ENCODE peak calls at places on chromosomes 2 and 18, in four cellular contexts. K is K562, Z is Peyer's patch, M is OCI-LY7. D is an unnamed sample.

GRCh38 chr2:233799087-233799665 is 21.0 kb downstream of the MROH2A start:
- DNase-seq in K (no peak), Z (peak; percentile 20), M (no peak), D (no peak)

GRCh38 chr18:75360941-75361340 is 66.6 kb downstream of the SMIM21 start:
- DNase-seq in K (no peak), Z (no peak), M (no peak), D (no peak)

GRCh38 chr2:207825958-207826330 is 56.2 kb upstream of the FZD5 start:
- DNase-seq in K (no peak), Z (no peak), M (no peak), D (no peak)

GRCh38 chr18:75656035-75656434 is 228.5 kb upstream of the SMIM21 start:
- DNase-seq in K (no peak), Z (no peak), M (no peak), D (no peak)

GRCh38 chr2:191881982-191882816 is 35.3 kb upstream of the CAVIN2 start:
- DNase-seq in K (no peak), Z (no peak), M (no peak), D (no peak)

GRCh38 chr2:86337235-86338099 is at the start of gene REEP1:
- DNase-seq in K (no peak), Z (peak; percentile 59), M (no peak), D (no peak)

GRCh38 chr2:241859436-241860183 is 916 bp upstream of the PDCD1 start:
- DNase-seq in K (peak; percentile 62), Z (no peak), M (no peak), D (peak; percentile 44)

GRCh38 chr18:34493099-34493544 is 217.0 kb upstream of the DTNA start:
- DNase-seq in K (no peak), Z (peak; percentile 48), M (no peak), D (no peak)

GRCh38 chr2:95231723-95232122 is 24.4 kb downstream of the ZNF892 start:
- DNase-seq in K (peak; percentile 57), Z (peak; percentile 59), M (peak; percentile 58), D (no peak)

GRCh38 chr2:65379721-65380171 is 52.7 kb downstream of the SPRED2 start:
- DNase-seq in K (no peak), Z (peak; percentile 69), M (no peak), D (no peak)

GRCh38 chr2:76464310-76464709 is 753.6 kb upstream of the GCFC2 start:
- DNase-seq in K (no peak), Z (no peak), M (no peak), D (no peak)

GRCh38 chr2:66714651-66715050 is 279.7 kb downstream of the MEIS1 start:
- DNase-seq in K (no peak), Z (no peak), M (no peak), D (no peak)

GRCh38 chr2:143034292-143035074 is 94.7 kb upstream of the ARHGAP15 start:
- DNase-seq in K (peak; percentile 67), Z (no peak), M (peak; percentile 86), D (peak; percentile 61)

GRCh38 chr2:207048421-207048820 is 109.1 kb downstream of the CPO start:
- DNase-seq in K (no peak), Z (no peak), M (no peak), D (no peak)

GRCh38 chr18:62763101-62763521 is 47.8 kb downstream of the PHLPP1 start:
- DNase-seq in K (no peak), Z (no peak), M (no peak), D (no peak)

GRCh38 chr18:49524349-49524748 is 37.3 kb upstream of the C18orf32 start:
- DNase-seq in K (peak; percentile 50), Z (no peak), M (no peak), D (no peak)

GRCh38 chr18:63192171-63192884 is 127.2 kb downstream of the BCL2 start:
- DNase-seq in K (no peak), Z (no peak), M (no peak), D (no peak)

GRCh38 chr2:231361701-231362588 is 33.6 kb upstream of the B3GNT7 start:
- DNase-seq in K (peak; percentile 42), Z (peak; percentile 42), M (peak; percentile 76), D (peak; percentile 21)

GRCh38 chr2:177355874-177356273 is 36.7 kb upstream of the AGPS start:
- DNase-seq in K (no peak), Z (no peak), M (no peak), D (no peak)

GRCh38 chr2:15965564-15966019 is 25.2 kb downstream of the MYCN start:
- DNase-seq in K (no peak), Z (no peak), M (no peak), D (no peak)

GRCh38 chr2:46800625-46801024 is 115.0 kb downstream of the MCFD2 start:
- DNase-seq in K (no peak), Z (no peak), M (no peak), D (no peak)
- H3K4me3 ChIP-seq in K (no peak overlapping the region), Z (no peak overlapping the region), M (no peak overlapping the region), D (no peak overlapping the region)

GRCh38 chr2:41605914-41606313 is 441.9 kb upstream of the PKDCC start:
- DNase-seq in K (peak; percentile 8), Z (no peak), M (no peak), D (no peak)
- H3K4me3 ChIP-seq in K (no peak overlapping the region), Z (no peak overlapping the region), M (no peak overlapping the region), D (no peak overlapping the region)

DNA sequence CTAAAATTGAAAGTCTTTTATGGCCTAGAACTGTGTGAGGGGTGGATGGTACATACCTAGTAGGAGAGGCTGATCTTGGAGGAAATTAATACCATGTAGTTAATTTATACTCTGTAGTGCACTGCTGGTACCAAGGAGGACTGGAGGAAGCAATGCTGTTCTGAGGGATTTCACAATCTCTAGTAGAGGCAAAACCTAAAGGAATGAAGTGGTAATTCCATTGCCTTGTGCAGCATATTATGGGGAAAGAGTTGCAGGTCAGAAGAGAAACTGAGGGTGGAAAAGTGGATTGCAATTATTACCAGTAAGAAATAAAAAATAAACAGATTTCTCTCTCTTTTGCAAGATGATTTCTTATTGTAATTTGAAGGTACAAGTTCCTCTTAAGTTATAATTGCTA is 2.2 kb downstream of the ABI2 start:
- DNase-seq in K (no peak), Z (no peak), M (no peak), D (no peak)
- H3K4me3 ChIP-seq in K (no peak overlapping the region), Z (no peak overlapping the region), M (peak overlapping the region; percentile 83), D (no peak overlapping the region)

DNA sequence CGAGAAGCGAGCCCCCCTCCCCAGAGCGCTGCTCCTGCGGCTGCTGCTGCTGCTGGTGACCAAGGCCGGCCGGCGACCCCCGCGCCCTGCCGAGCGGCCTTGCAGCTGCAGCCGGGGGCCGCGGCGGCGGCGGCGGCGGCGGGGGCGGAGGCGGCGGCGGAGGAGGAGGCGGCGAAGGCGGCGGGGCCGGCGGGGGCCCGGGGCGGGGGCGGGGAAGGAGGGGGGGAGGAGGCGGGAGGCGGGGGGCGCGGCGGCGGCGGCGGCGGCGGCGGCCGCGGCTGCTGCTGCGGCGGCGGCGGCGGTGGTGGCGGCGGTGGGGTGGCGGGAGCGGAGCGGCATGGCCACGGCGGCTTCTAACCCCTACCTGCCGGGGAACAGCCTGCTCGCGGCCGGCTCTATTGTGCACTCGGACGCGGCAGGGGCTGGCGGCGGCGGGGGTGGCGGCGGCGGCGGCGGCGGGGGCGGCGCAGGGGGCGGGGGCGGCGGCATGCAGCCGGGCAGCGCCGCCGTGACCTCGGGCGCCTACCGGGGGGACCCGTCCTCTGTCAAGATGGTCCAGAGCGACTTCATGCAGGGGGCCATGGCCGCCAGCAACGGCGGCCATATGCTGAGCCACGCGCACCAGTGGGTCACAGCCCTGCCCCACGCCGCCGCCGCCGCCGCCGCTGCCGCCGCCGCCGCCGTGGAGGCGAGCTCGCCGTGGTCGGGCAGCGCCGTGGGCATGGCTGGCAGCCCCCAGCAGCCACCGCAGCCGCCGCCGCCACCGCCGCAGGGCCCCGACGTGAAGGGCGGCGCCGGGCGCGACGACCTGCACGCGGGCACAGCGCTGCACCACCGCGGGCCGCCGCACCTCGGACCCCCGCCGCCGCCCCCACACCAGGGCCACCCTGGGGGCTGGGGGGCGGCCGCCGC is 1.5 kb downstream of the POU3F3 start:
- DNase-seq in K (no peak), Z (no peak), M (no peak), D (no peak)
- H3K4me3 ChIP-seq in K (no peak overlapping the region), Z (peak overlapping the region; percentile 26), M (peak overlapping the region; percentile 69), D (no peak overlapping the region)

DNA sequence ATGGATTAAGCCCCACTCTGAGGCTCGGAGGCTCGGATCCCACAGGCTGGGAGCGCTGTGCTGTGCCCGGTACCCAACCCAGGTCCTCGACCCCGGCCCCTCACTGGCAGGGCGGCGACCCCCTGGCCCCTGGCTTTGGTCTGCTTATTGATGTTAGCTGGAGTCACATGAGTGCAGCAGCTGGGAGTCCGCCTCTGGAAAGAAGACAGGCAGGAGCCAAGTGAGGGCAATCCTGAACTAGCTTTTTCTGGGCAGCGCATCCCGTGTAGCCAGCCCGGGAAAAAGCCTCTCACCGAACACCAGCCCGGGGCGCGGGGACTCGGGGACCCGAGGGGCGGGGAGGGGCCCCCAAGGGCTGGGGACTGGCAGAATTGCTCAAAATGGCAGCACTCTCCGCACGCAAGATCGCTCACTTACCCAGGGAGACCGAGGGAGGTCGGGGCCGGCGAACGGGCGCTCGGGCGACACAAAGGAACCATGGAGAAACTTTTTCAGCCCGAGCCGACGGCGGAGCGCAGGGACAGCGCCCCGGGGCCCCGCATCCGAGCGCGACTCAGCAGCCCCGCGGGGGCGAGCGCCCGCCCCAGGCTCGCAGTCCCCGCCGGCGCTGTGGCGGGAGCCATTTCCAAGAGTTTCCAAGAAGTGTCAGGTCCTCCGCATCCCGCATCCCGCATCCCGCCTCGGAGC is 566 bp downstream of the TMEM200C start:
- DNase-seq in K (no peak), Z (peak; percentile 49), M (no peak), D (no peak)
- H3K4me3 ChIP-seq in K (no peak overlapping the region), Z (peak overlapping the region; percentile 47), M (no peak overlapping the region), D (no peak overlapping the region)

GRCh38 chr2:84925336-84925723 is 19.9 kb downstream of the TMSB10 start:
- DNase-seq in K (no peak), Z (no peak), M (no peak), D (no peak)
- H3K4me3 ChIP-seq in K (no peak overlapping the region), Z (no peak overlapping the region), M (peak overlapping the region; percentile 74), D (peak overlapping the region; percentile 81)

DNA sequence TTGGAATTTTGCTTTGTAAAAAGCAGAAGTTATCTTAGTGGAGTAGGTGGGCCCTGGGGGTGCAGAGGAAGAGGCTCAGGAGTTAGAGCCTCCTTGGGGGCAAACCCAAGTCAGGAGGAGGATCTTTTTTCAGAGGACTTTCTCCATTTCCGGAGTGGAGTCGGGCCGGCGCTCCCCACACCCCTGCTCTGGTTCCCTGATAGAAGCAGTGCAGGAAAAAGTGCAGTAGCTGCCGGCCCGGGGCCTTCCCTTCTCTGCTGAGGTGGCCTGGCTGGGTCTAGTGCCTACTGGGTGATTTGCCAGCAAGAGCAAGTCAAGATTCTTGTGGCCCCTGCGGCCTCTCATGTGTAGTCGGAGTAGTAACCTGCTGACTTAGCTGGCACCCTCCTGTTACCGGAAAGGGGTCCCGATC is 124.2 kb upstream of the HS6ST1 start:
- DNase-seq in K (no peak), Z (peak; percentile 45), M (no peak), D (no peak)
- H3K4me3 ChIP-seq in K (no peak overlapping the region), Z (no peak overlapping the region), M (no peak overlapping the region), D (no peak overlapping the region)

GRCh38 chr2:240432820-240433801 is 2.4 kb upstream of the GPC1 start:
- DNase-seq in K (no peak), Z (peak; percentile 40), M (no peak), D (no peak)
- H3K4me3 ChIP-seq in K (no peak overlapping the region), Z (no peak overlapping the region), M (no peak overlapping the region), D (no peak overlapping the region)

DNA sequence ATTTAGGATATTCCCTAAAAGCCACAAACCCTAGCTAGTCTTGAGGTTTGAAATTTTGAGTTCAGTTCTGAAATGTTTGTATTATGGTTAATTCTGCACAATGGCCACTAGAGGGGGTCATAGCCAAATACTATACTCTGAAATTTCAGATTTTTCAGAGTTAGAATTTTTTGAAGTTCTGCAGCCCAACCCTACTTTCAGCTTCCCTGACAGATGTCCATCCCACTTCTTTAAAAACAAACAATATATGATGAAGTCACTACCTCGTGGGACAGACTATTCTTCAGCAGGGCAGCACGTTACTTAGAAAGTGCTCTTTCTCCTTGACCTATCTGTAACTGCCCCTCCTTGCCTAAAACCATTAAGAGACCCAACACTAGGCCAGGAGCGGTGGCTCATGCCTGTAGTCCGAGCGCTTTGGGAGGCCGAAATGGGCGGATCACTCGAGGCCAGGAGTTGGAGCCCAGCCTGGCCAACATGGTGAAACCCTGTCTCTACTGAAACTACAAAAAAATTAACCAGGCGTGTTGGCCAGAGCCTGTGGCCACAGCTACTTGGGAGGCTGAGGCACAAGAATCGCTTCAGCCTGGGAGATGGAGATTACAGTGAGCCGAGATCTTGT is 48.2 kb upstream of the PAPOLG start:
- DNase-seq in K (peak; percentile 39), Z (no peak), M (peak; percentile 68), D (no peak)
- H3K4me3 ChIP-seq in K (no peak overlapping the region), Z (no peak overlapping the region), M (no peak overlapping the region), D (no peak overlapping the region)